ENCODE peak calls at places on chromosome 10, in seven cellular contexts. One of them, this sample, is unnamed.

GRCh38 chr10:103736044-103736443 is 119.3 kb downstream of the SH3PXD2A start:
- DNase-seq in neural progenitor cell: no peak
- DNase-seq in AG09319: no peak
- DNase-seq in HAP-1: no peak
- DNase-seq in ureter: no peak
- DNase-seq in brain pericyte: no peak
- DNase-seq in AG04450: no peak
- DNase-seq in this sample: no peak

GRCh38 chr10:122073508-122073907 is 84.5 kb downstream of the TACC2 start:
- DNase-seq in neural progenitor cell: no peak
- DNase-seq in AG09319: no peak
- DNase-seq in HAP-1: no peak
- DNase-seq in ureter: no peak
- DNase-seq in brain pericyte: no peak
- DNase-seq in AG04450: no peak
- DNase-seq in this sample: no peak

GRCh38 chr10:22894714-22895113 is 33.1 kb upstream of the ARMC3 start:
- DNase-seq in neural progenitor cell: no peak
- DNase-seq in AG09319: no peak
- DNase-seq in HAP-1: peak
- DNase-seq in ureter: no peak
- DNase-seq in brain pericyte: no peak
- DNase-seq in AG04450: no peak
- DNase-seq in this sample: no peak

GRCh38 chr10:112151640-112152039 is 31.9 kb downstream of the GPAM start:
- DNase-seq in neural progenitor cell: no peak
- DNase-seq in AG09319: no peak
- DNase-seq in HAP-1: no peak
- DNase-seq in ureter: no peak
- DNase-seq in brain pericyte: no peak
- DNase-seq in AG04450: no peak
- DNase-seq in this sample: no peak

GRCh38 chr10:2119316-2119715 is 382.0 kb upstream of the ADARB2 start:
- DNase-seq in neural progenitor cell: no peak
- DNase-seq in AG09319: no peak
- DNase-seq in HAP-1: no peak
- DNase-seq in ureter: no peak
- DNase-seq in brain pericyte: no peak
- DNase-seq in AG04450: no peak
- DNase-seq in this sample: no peak

GRCh38 chr10:18659784-18660561 is 742 bp downstream of the ARL5B start:
- DNase-seq in neural progenitor cell: peak
- DNase-seq in AG09319: no peak
- DNase-seq in HAP-1: peak
- DNase-seq in ureter: no peak
- DNase-seq in brain pericyte: no peak
- DNase-seq in AG04450: no peak
- DNase-seq in this sample: no peak

GRCh38 chr10:129851941-129852650 is 112.0 kb downstream of the EBF3 start:
- DNase-seq in neural progenitor cell: no peak
- DNase-seq in AG09319: no peak
- DNase-seq in HAP-1: no peak
- DNase-seq in ureter: no peak
- DNase-seq in brain pericyte: no peak
- DNase-seq in AG04450: no peak
- DNase-seq in this sample: no peak

GRCh38 chr10:72564596-72564995 is 61.3 kb downstream of the MICU1 start:
- DNase-seq in neural progenitor cell: no peak
- DNase-seq in AG09319: peak
- DNase-seq in HAP-1: no peak
- DNase-seq in ureter: no peak
- DNase-seq in brain pericyte: no peak
- DNase-seq in AG04450: peak
- DNase-seq in this sample: no peak

GRCh38 chr10:70513848-70514309 is 35.3 kb downstream of the PALD1 start:
- DNase-seq in neural progenitor cell: no peak
- DNase-seq in AG09319: no peak
- DNase-seq in HAP-1: no peak
- DNase-seq in ureter: no peak
- DNase-seq in brain pericyte: no peak
- DNase-seq in AG04450: no peak
- DNase-seq in this sample: no peak